ENCODE peak calls at places on chromosomes 4 and X, in eight cellular contexts. One of them, this sample, is unnamed.

GRCh38 chrX:67610282-67610681 is 66.5 kb downstream of the AR start:
- DNase-seq in NCI-H524: no peak
- DNase-seq in T-cell: no peak
- DNase-seq in progenitor cell of endocrine pancreas: no peak
- DNase-seq in stimulated activated naive B cell treated with anti-CD40 and anti-IgM and Interleukin-4, amounts not matched to agents 10 μg/mL and 1 μg/mL and 100 μg/mL, for 72 hours: no peak
- DNase-seq in ascending aorta: no peak
- DNase-seq in T-helper 1 cell: no peak
- DNase-seq in B cell: no peak
- DNase-seq in this sample: no peak

GRCh38 chr4:176393306-176394013 is 73.7 kb downstream of the SPCS3 start:
- DNase-seq in NCI-H524: no peak
- DNase-seq in T-cell: no peak
- DNase-seq in progenitor cell of endocrine pancreas: no peak
- DNase-seq in stimulated activated naive B cell treated with anti-CD40 and anti-IgM and Interleukin-4, amounts not matched to agents 10 μg/mL and 1 μg/mL and 100 μg/mL, for 72 hours: no peak
- DNase-seq in ascending aorta: no peak
- DNase-seq in T-helper 1 cell: no peak
- DNase-seq in B cell: no peak
- DNase-seq in this sample: no peak

GRCh38 chr4:24032371-24032989 is 142.6 kb upstream of the PPARGC1A start:
- DNase-seq in NCI-H524: peak
- DNase-seq in T-cell: no peak
- DNase-seq in progenitor cell of endocrine pancreas: no peak
- DNase-seq in stimulated activated naive B cell treated with anti-CD40 and anti-IgM and Interleukin-4, amounts not matched to agents 10 μg/mL and 1 μg/mL and 100 μg/mL, for 72 hours: no peak
- DNase-seq in ascending aorta: no peak
- DNase-seq in T-helper 1 cell: no peak
- DNase-seq in B cell: no peak
- DNase-seq in this sample: no peak

GRCh38 chr4:167622481-167623240 is 388.4 kb upstream of the SPOCK3 start:
- DNase-seq in NCI-H524: peak
- DNase-seq in T-cell: no peak
- DNase-seq in progenitor cell of endocrine pancreas: peak
- DNase-seq in stimulated activated naive B cell treated with anti-CD40 and anti-IgM and Interleukin-4, amounts not matched to agents 10 μg/mL and 1 μg/mL and 100 μg/mL, for 72 hours: peak
- DNase-seq in ascending aorta: no peak
- DNase-seq in T-helper 1 cell: no peak
- DNase-seq in B cell: no peak
- DNase-seq in this sample: no peak

GRCh38 chrX:72041901-72042859 is 89.5 kb downstream of the RTL5 start:
- DNase-seq in NCI-H524: peak
- DNase-seq in T-cell: no peak
- DNase-seq in progenitor cell of endocrine pancreas: no peak
- DNase-seq in stimulated activated naive B cell treated with anti-CD40 and anti-IgM and Interleukin-4, amounts not matched to agents 10 μg/mL and 1 μg/mL and 100 μg/mL, for 72 hours: no peak
- DNase-seq in ascending aorta: no peak
- DNase-seq in T-helper 1 cell: no peak
- DNase-seq in B cell: no peak
- DNase-seq in this sample: no peak

GRCh38 chr4:123662827-123663226 is 266.2 kb downstream of the SPRY1 start:
- DNase-seq in NCI-H524: no peak
- DNase-seq in T-cell: no peak
- DNase-seq in progenitor cell of endocrine pancreas: no peak
- DNase-seq in stimulated activated naive B cell treated with anti-CD40 and anti-IgM and Interleukin-4, amounts not matched to agents 10 μg/mL and 1 μg/mL and 100 μg/mL, for 72 hours: no peak
- DNase-seq in ascending aorta: no peak
- DNase-seq in T-helper 1 cell: no peak
- DNase-seq in B cell: no peak
- DNase-seq in this sample: no peak

GRCh38 chrX:72046447-72046846 is 85.3 kb downstream of the RTL5 start:
- DNase-seq in NCI-H524: peak
- DNase-seq in T-cell: no peak
- DNase-seq in progenitor cell of endocrine pancreas: no peak
- DNase-seq in stimulated activated naive B cell treated with anti-CD40 and anti-IgM and Interleukin-4, amounts not matched to agents 10 μg/mL and 1 μg/mL and 100 μg/mL, for 72 hours: no peak
- DNase-seq in ascending aorta: no peak
- DNase-seq in T-helper 1 cell: no peak
- DNase-seq in B cell: no peak
- DNase-seq in this sample: no peak

GRCh38 chr4:1381181-1381621 is 25.0 kb downstream of the NKX1-1 start:
- DNase-seq in NCI-H524: peak
- DNase-seq in T-cell: no peak
- DNase-seq in progenitor cell of endocrine pancreas: no peak
- DNase-seq in stimulated activated naive B cell treated with anti-CD40 and anti-IgM and Interleukin-4, amounts not matched to agents 10 μg/mL and 1 μg/mL and 100 μg/mL, for 72 hours: no peak
- DNase-seq in ascending aorta: no peak
- DNase-seq in T-helper 1 cell: peak
- DNase-seq in B cell: no peak
- DNase-seq in this sample: no peak